ENCODE peak calls at places on chromosomes 6 and 20, in five cellular contexts. D is activated naive CD8-positive, alpha-beta T cell treated with anti-CD3 and anti-CD28 coated beads, Interleukin-2, amount 10 ng/mL, durations not matched to agents 7 days and 5 days; L is right lobe of liver; Z is putamen; I is left lobe of liver. V is an unnamed sample.

GRCh38 chr6:36478051-36478526 is 35.3 kb downstream of the KCTD20 start:
- DNase-seq in Z (no peak), D (no peak), L (no peak), I (no peak), V (no peak)

GRCh38 chr6:50785921-50786320 is 32.8 kb upstream of the TFAP2B start:
- DNase-seq in I (no peak), D (no peak), Z (no peak), L (no peak), V (no peak)

GRCh38 chr20:52209154-52209571 is 17.6 kb upstream of the ZFP64 start:
- DNase-seq in Z (no peak), D (no peak), L (no peak), I (no peak), V (no peak)

GRCh38 chr6:148611213-148611612 is 135.6 kb upstream of the UST start:
- DNase-seq in L (no peak), D (no peak), I (no peak), Z (peak; percentile 34), V (peak; percentile 21)

GRCh38 chr6:155181498-155181897 is 82.3 kb upstream of the CLDN20 start:
- DNase-seq in L (no peak), I (no peak), Z (no peak), D (no peak), V (no peak)

GRCh38 chr20:18288748-18289705 is 700 bp downstream of the ZNF133 start:
- DNase-seq in Z (no peak), L (peak; percentile 24), D (no peak), I (no peak), V (peak; percentile 34)

GRCh38 chr20:40930561-40930960 is 98.1 kb upstream of the TOP1 start:
- DNase-seq in I (no peak), D (no peak), L (no peak), Z (no peak), V (no peak)

GRCh38 chr6:154448448-154449096 is 61.9 kb downstream of the CNKSR3 start:
- DNase-seq in I (no peak), L (no peak), D (no peak), Z (no peak), V (peak; percentile 73)

GRCh38 chr20:3313681-3314080 is 74.7 kb upstream of the SLC4A11 start:
- DNase-seq in D (no peak), I (no peak), L (no peak), Z (no peak), V (no peak)

GRCh38 chr6:155128971-155129370 is 133.9 kb downstream of the TIAM2 start:
- DNase-seq in I (no peak), D (no peak), Z (no peak), L (no peak), V (no peak)